ENCODE peak calls at places on chromosomes 2 and 18, in seven cellular contexts. One of them, this sample, is unnamed.

GRCh38 chr2:217795706-217796465 is 206.9 kb downstream of the TNS1 start:
- DNase-seq in adrenal gland: peak
- DNase-seq in progenitor cell of endocrine pancreas: peak
- DNase-seq in GM10248: no peak
- DNase-seq in vagina: peak
- DNase-seq in CD8-positive, alpha-beta T cell: no peak
- DNase-seq in A549: no peak
- DNase-seq in this sample: no peak

GRCh38 chr2:199910338-199911051 is 598 bp upstream of the C2orf69 start:
- DNase-seq in adrenal gland: no peak
- DNase-seq in progenitor cell of endocrine pancreas: no peak
- DNase-seq in GM10248: no peak
- DNase-seq in vagina: no peak
- DNase-seq in CD8-positive, alpha-beta T cell: no peak
- DNase-seq in A549: peak
- DNase-seq in this sample: no peak

GRCh38 chr2:109168080-109168479 is 39.1 kb downstream of the SH3RF3 start:
- DNase-seq in adrenal gland: no peak
- DNase-seq in progenitor cell of endocrine pancreas: no peak
- DNase-seq in GM10248: no peak
- DNase-seq in vagina: no peak
- DNase-seq in CD8-positive, alpha-beta T cell: no peak
- DNase-seq in A549: no peak
- DNase-seq in this sample: no peak

GRCh38 chr2:207847098-207847806 is 77.5 kb upstream of the FZD5 start:
- DNase-seq in adrenal gland: no peak
- DNase-seq in progenitor cell of endocrine pancreas: no peak
- DNase-seq in GM10248: no peak
- DNase-seq in vagina: no peak
- DNase-seq in CD8-positive, alpha-beta T cell: no peak
- DNase-seq in A549: no peak
- DNase-seq in this sample: no peak

GRCh38 chr2:154886316-154886715 is 187.8 kb downstream of the KCNJ3 start:
- DNase-seq in adrenal gland: no peak
- DNase-seq in progenitor cell of endocrine pancreas: no peak
- DNase-seq in GM10248: no peak
- DNase-seq in vagina: no peak
- DNase-seq in CD8-positive, alpha-beta T cell: no peak
- DNase-seq in A549: no peak
- DNase-seq in this sample: no peak

GRCh38 chr18:11052800-11053199 is 96.6 kb downstream of the PIEZO2 start:
- DNase-seq in adrenal gland: no peak
- DNase-seq in progenitor cell of endocrine pancreas: no peak
- DNase-seq in GM10248: no peak
- DNase-seq in vagina: no peak
- DNase-seq in CD8-positive, alpha-beta T cell: no peak
- DNase-seq in A549: no peak
- DNase-seq in this sample: no peak

GRCh38 chr2:207469380-207469779 is 60.4 kb upstream of the CREB1 start:
- DNase-seq in adrenal gland: no peak
- DNase-seq in progenitor cell of endocrine pancreas: no peak
- DNase-seq in GM10248: no peak
- DNase-seq in vagina: no peak
- DNase-seq in CD8-positive, alpha-beta T cell: no peak
- DNase-seq in A549: no peak
- DNase-seq in this sample: no peak

GRCh38 chr2:3500326-3500899 is 18.9 kb downstream of the ADI1 start:
- DNase-seq in adrenal gland: no peak
- DNase-seq in progenitor cell of endocrine pancreas: no peak
- DNase-seq in GM10248: no peak
- DNase-seq in vagina: no peak
- DNase-seq in CD8-positive, alpha-beta T cell: no peak
- DNase-seq in A549: no peak
- DNase-seq in this sample: no peak

GRCh38 chr18:3216987-3217386 is 2.8 kb downstream of the MYOM1 start:
- DNase-seq in adrenal gland: no peak
- DNase-seq in progenitor cell of endocrine pancreas: no peak
- DNase-seq in GM10248: no peak
- DNase-seq in vagina: no peak
- DNase-seq in CD8-positive, alpha-beta T cell: no peak
- DNase-seq in A549: no peak
- DNase-seq in this sample: no peak
- TF ChIP-seq CTCF in adrenal gland: no peak
- TF ChIP-seq CTCF in progenitor cell of endocrine pancreas: no peak
- TF ChIP-seq CTCF in GM10248: no peak
- TF ChIP-seq CTCF in vagina: no peak
- TF ChIP-seq CTCF in CD8-positive, alpha-beta T cell: no peak
- TF ChIP-seq CTCF in A549: no peak
- TF ChIP-seq CTCF in this sample: no peak

DNA sequence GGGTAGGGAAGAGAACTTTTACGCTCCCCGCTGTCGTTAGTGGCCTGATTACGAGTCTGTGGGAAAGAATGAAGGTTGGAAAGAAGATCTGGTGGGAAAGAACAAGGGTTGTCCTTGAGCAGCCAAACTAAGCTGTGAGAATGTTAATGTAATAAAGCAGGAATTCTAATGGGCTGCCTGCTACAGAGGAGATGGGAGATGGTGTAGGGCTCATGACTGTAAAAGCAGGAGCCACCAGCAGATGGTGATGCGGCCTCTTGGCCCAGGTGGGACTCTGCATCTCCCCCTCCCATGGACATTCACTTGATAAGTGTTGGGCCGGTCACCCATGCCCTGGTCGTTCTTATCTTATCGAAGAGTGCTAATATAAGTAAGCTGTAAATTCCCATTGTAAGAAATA is 150.0 kb downstream of the NEDD4L start:
- DNase-seq in adrenal gland: no peak
- DNase-seq in progenitor cell of endocrine pancreas: no peak
- DNase-seq in GM10248: no peak
- DNase-seq in vagina: no peak
- DNase-seq in CD8-positive, alpha-beta T cell: no peak
- DNase-seq in A549: no peak
- DNase-seq in this sample: no peak
- TF ChIP-seq CTCF in adrenal gland: peak
- TF ChIP-seq CTCF in progenitor cell of endocrine pancreas: peak
- TF ChIP-seq CTCF in GM10248: peak
- TF ChIP-seq CTCF in vagina: no peak
- TF ChIP-seq CTCF in CD8-positive, alpha-beta T cell: no peak
- TF ChIP-seq CTCF in A549: no peak
- TF ChIP-seq CTCF in this sample: no peak

DNA sequence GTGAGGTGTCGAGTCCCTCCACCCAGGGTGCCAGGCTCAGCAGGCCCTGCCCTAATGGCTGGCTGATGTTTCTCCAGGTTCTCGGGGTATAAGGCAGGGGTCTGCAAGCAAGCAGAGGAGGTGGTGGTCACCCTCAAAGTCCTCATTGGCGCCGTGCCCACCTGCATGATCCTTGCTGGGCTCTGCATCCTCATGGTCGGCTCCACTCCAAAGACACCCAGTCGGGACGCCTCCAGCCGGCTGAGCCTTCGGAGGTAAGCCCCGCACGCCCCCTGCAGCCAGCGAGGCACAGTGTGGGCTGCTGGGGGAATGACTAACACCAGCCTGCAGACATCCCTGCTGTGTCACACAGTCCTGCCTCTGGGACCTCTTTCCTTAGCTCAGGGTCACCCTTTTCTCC is 14.1 kb downstream of the MFSD2B start:
- DNase-seq in adrenal gland: no peak
- DNase-seq in progenitor cell of endocrine pancreas: no peak
- DNase-seq in GM10248: no peak
- DNase-seq in vagina: peak
- DNase-seq in CD8-positive, alpha-beta T cell: no peak
- DNase-seq in A549: peak
- DNase-seq in this sample: no peak
- TF ChIP-seq CTCF in adrenal gland: no peak
- TF ChIP-seq CTCF in progenitor cell of endocrine pancreas: peak
- TF ChIP-seq CTCF in GM10248: no peak
- TF ChIP-seq CTCF in vagina: no peak
- TF ChIP-seq CTCF in CD8-positive, alpha-beta T cell: no peak
- TF ChIP-seq CTCF in A549: peak
- TF ChIP-seq CTCF in this sample: no peak

GRCh38 chr2:149527998-149528775 is 59.4 kb downstream of the MMADHC start:
- DNase-seq in adrenal gland: no peak
- DNase-seq in progenitor cell of endocrine pancreas: no peak
- DNase-seq in GM10248: no peak
- DNase-seq in vagina: no peak
- DNase-seq in CD8-positive, alpha-beta T cell: no peak
- DNase-seq in A549: no peak
- DNase-seq in this sample: no peak
- TF ChIP-seq CTCF in adrenal gland: no peak
- TF ChIP-seq CTCF in progenitor cell of endocrine pancreas: no peak
- TF ChIP-seq CTCF in GM10248: no peak
- TF ChIP-seq CTCF in vagina: no peak
- TF ChIP-seq CTCF in CD8-positive, alpha-beta T cell: no peak
- TF ChIP-seq CTCF in A549: no peak
- TF ChIP-seq CTCF in this sample: no peak